ENCODE peak calls at places on chromosome 22, in seven cellular contexts. N is lower lobe of right lung, C is AG10803, Z is body of pancreas, L is astrocyte of the spinal cord, A is prostate gland, U is AG09309. B is an unnamed sample.

GRCh38 chr22:42228480-42228879 is 42.0 kb downstream of the TCF20 start:
- DNase-seq in N (no peak), C (no peak), Z (no peak), L (no peak), A (no peak), U (no peak), B (no peak)

GRCh38 chr22:19932367-19933206 is 9.0 kb upstream of the COMT start:
- DNase-seq in N (peak; percentile 56), C (no peak), Z (no peak), L (no peak), A (no peak), U (no peak), B (no peak)

GRCh38 chr22:37998543-37998942 is 14.2 kb upstream of the SOX10 start:
- DNase-seq in N (no peak), C (no peak), Z (no peak), L (no peak), A (no peak), U (no peak), B (peak; percentile 18)

GRCh38 chr22:41862530-41863266 is 29.8 kb downstream of the SREBF2 start:
- DNase-seq in N (no peak), C (peak; percentile 12), Z (no peak), L (no peak), A (no peak), U (no peak), B (no peak)

GRCh38 chr22:32281092-32281491 is 25.9 kb upstream of the SLC5A4 start:
- DNase-seq in N (no peak), C (peak; percentile 15), Z (no peak), L (peak; percentile 65), A (no peak), U (no peak), B (no peak)

GRCh38 chr22:42299586-42300285 is 29.3 kb upstream of the TCF20 start:
- DNase-seq in N (no peak), C (no peak), Z (no peak), L (no peak), A (no peak), U (no peak), B (no peak)

GRCh38 chr22:44337658-44338004 is 24.9 kb upstream of the SHISAL1 start:
- DNase-seq in N (no peak), C (peak; percentile 60), Z (no peak), L (peak; percentile 59), A (no peak), U (no peak), B (no peak)

GRCh38 chr22:36432592-36433317 is 45.0 kb upstream of the MYH9 start:
- DNase-seq in N (no peak), C (peak; percentile 64), Z (no peak), L (peak; percentile 49), A (no peak), U (no peak), B (no peak)

GRCh38 chr22:37397246-37397645 is 30.0 kb downstream of the ELFN2 start:
- DNase-seq in N (no peak), C (no peak), Z (no peak), L (no peak), A (no peak), U (no peak), B (no peak)

GRCh38 chr22:48147831-48148230 is 1385.4 kb downstream of the TBC1D22A start:
- DNase-seq in N (no peak), C (no peak), Z (no peak), L (no peak), A (no peak), U (no peak), B (no peak)
- H3K4me3 ChIP-seq in N (no peak overlapping the region), C (no peak overlapping the region), Z (no peak overlapping the region), L (no peak overlapping the region), A (no peak overlapping the region), U (no peak overlapping the region), B (no peak overlapping the region)

GRCh38 chr22:31162015-31162765 is 2.2 kb downstream of the RNF185 start:
- DNase-seq in N (no peak), C (peak; percentile 56), Z (peak; percentile 41), L (no peak), A (no peak), U (no peak), B (no peak)
- H3K4me3 ChIP-seq in N (no peak overlapping the region), C (peak overlapping the region; percentile 1), Z (no peak overlapping the region), L (no peak overlapping the region), A (no peak overlapping the region), U (no peak overlapping the region), B (no peak overlapping the region)

GRCh38 chr22:29150701-29151100 is 55.0 kb upstream of the EMID1 start:
- DNase-seq in N (no peak), C (no peak), Z (no peak), L (no peak), A (no peak), U (no peak), B (no peak)
- H3K4me3 ChIP-seq in N (no peak overlapping the region), C (no peak overlapping the region), Z (no peak overlapping the region), L (no peak overlapping the region), A (no peak overlapping the region), U (no peak overlapping the region), B (no peak overlapping the region)

DNA sequence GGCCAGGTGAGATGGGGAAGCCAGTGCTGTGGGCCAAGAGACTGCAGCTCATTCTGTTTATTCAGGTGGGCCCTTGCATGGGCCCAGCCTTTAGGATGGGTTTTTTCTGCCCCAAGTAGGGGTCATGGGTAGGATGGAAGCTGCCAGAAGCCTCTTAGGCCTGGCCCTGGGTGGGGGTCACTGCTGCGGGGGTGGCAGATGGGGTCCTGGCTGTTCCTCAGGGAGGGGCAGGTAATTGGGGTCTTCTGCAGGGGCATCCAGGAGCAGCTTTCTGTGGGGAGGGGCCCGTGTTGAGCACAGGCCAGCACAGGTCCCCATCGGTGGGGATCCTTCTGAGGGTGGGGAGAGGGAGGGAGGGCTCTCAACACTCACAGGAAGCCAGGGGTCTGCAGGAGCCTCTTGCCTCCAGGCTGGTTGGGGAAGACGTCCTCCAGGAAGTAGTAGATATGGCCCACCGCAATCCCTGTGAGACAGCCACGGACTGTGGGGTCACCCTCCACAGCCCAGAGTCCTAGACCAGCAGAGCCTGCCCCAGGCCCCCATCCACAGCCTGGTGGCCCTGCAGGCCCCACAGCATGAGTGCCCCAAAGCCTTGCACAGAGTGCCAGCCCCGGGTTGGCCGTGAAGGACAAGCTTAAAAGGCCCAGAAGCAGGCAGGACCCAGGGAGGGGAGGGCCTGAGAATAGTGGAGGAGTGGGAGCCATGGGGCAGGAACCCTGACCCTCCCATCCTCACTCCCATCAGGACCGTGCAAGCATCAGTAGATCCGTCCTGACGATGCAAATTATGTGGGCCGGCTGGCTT is 1.9 kb downstream of the DERL3 start:
- DNase-seq in N (no peak), C (no peak), Z (no peak), L (no peak), A (no peak), U (no peak), B (no peak)
- H3K4me3 ChIP-seq in N (no peak overlapping the region), C (no peak overlapping the region), Z (no peak overlapping the region), L (no peak overlapping the region), A (no peak overlapping the region), U (no peak overlapping the region), B (no peak overlapping the region)

GRCh38 chr22:30202531-30203006 is 44.0 kb downstream of the LIF start:
- DNase-seq in N (peak; percentile 69), C (peak; percentile 73), Z (peak; percentile 58), L (peak; percentile 57), A (peak; percentile 81), U (no peak), B (no peak)

GRCh38 chr22:30204015-30204741 is 42.4 kb downstream of the LIF start:
- DNase-seq in N (no peak), C (no peak), Z (no peak), L (no peak), A (no peak), U (no peak), B (no peak)

GRCh38 chr22:30206964-30207363 is 39.6 kb downstream of the LIF start:
- DNase-seq in N (no peak), C (peak; percentile 95), Z (peak; percentile 48), L (peak; percentile 94), A (no peak), U (no peak), B (peak; percentile 95)

GRCh38 chr22:30204742-30205111 is 41.8 kb downstream of the LIF start:
- DNase-seq in N (no peak), C (peak; percentile 96), Z (no peak), L (peak; percentile 79), A (peak; percentile 56), U (peak; percentile 85), B (no peak)

DNA sequence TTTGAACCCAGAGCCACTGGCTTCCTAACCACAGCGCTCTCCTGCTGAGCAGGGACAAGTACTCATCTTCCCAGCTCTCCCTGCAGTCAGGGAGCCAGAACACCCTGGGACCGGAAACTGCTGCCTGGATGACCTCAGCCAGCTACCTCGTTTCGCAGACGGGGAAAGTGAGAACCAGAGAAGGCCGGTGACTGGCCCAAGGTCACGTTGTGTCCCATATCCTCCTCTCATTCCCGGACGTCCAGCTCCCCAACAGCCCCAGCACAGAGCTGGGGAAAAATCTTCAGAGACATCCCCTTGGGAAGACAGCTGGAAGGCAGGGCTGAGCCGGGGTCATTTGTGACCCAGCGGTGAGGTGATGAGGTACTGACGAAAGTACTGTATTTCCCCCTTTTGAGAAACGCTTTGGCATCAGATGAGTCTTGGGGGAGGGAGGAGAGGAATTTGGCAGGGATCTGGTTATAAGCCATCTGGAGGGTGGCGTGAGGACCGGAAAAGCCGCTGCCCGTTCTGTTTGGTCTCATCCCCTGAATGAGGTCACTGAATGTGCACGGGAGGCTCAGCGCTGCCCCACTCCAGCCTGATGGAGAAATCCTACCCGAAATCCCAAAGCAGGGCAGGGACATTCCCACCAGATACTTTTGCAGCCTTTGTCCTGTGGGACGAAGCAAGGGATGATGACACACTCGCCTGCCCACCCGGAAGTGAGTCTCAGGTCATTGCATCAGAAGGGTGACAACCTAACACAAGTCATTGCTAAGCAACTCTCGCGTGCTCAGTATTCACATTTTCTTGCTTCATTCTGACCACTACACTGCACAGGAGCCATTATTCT is 41.1 kb downstream of the LIF start:
- DNase-seq in N (no peak), C (peak; percentile 98), Z (peak; percentile 25), L (peak; percentile 92), A (no peak), U (peak; percentile 93), B (no peak)
- H3K4me3 ChIP-seq in N (no peak overlapping the region), C (peak overlapping the region; percentile 24), Z (no peak overlapping the region), L (no peak overlapping the region), A (no peak overlapping the region), U (peak overlapping the region; percentile 14), B (no peak overlapping the region)

DNA sequence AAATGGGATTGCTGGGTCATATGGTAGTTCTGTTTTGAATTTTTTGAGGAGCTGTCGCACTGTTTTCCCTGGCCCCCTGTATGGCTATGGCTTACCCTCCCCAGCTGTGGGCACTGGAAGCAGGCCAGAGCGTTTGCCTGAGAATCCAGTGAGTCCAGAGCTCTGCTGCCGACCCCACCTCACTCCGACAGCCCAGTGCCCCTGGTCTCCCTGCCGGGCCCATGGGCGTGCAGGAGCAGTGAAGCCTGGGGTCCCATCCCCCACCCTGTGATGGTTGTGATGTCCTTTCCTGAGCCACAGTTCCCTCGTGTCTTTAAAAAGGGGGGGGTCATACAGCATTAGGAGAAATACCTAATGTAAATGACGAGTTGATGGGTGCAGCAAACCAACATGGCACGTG is 13.3 kb upstream of the GRAMD4 start:
- DNase-seq in N (no peak), C (no peak), Z (no peak), L (no peak), A (no peak), U (no peak), B (no peak)
- H3K4me3 ChIP-seq in N (no peak overlapping the region), C (no peak overlapping the region), Z (no peak overlapping the region), L (no peak overlapping the region), A (no peak overlapping the region), U (no peak overlapping the region), B (no peak overlapping the region)